ENCODE peak calls at places on chromosomes 6 and 20, in five cellular contexts. C is OCI-LY7; T is stimulated activated CD8-positive, alpha-beta memory T cell treated with anti-CD3 and anti-CD28 coated beads, Interleukin-15, amount 100 ng/mL, for 4 hours; N is stimulated activated CD4-positive, alpha-beta T cell treated with anti-CD3 and anti-CD28 coated beads, TNF-alpha, amount 100 ng/mL, for 1 hour; Q is iPS-NIHi11. Y is an unnamed sample.

GRCh38 chr6:166478782-166479592 is 96.2 kb upstream of the MPC1 start:
- DNase-seq in C (no peak), T (no peak), N (no peak), Q (no peak), Y (no peak)

GRCh38 chr6:39574991-39575390 is 150.2 kb downstream of the KIF6 start:
- DNase-seq in C (no peak), T (no peak), N (no peak), Q (no peak), Y (no peak)

GRCh38 chr20:61185841-61186601 is 66.0 kb upstream of the CDH4 start:
- DNase-seq in C (no peak), T (no peak), N (no peak), Q (no peak), Y (no peak)

GRCh38 chr6:17907467-17908229 is 79.8 kb downstream of the KIF13A start:
- DNase-seq in C (no peak), T (no peak), N (no peak), Q (no peak), Y (no peak)

GRCh38 chr20:57501461-57502330 is 23.2 kb downstream of the CTCFL start:
- DNase-seq in C (no peak), T (no peak), N (no peak), Q (no peak), Y (no peak)

GRCh38 chr20:39631557-39631956 is 669.4 kb downstream of the DHX35 start:
- DNase-seq in C (no peak), T (no peak), N (no peak), Q (no peak), Y (no peak)

GRCh38 chr6:29477923-29478450 is 9.8 kb downstream of the MAS1L start:
- DNase-seq in C (no peak), T (no peak), N (no peak), Q (no peak), Y (no peak)

GRCh38 chr6:115573866-115574265 is 486.8 kb downstream of the FRK start:
- DNase-seq in C (no peak), T (no peak), N (no peak), Q (no peak), Y (no peak)

GRCh38 chr6:42514746-42515145 is 49.1 kb upstream of the UBR2 start:
- DNase-seq in C (no peak), T (no peak), N (no peak), Q (no peak), Y (no peak)

GRCh38 chr20:62603021-62603906 is 39.0 kb upstream of the SLCO4A1 start:
- DNase-seq in C (peak), T (peak), N (no peak), Q (no peak), Y (no peak)

GRCh38 chr20:60152792-60153191 is 194.6 kb downstream of the CDH26 start:
- DNase-seq in C (no peak), T (no peak), N (no peak), Q (no peak), Y (no peak)

GRCh38 chr6:43926644-43927524 is 156.9 kb downstream of the VEGFA start:
- DNase-seq in C (no peak), T (no peak), N (no peak), Q (peak), Y (no peak)

GRCh38 chr6:435442-436307 is 44.1 kb downstream of the IRF4 start:
- DNase-seq in C (no peak), T (no peak), N (no peak), Q (no peak), Y (no peak)